ENCODE peak calls at places on chromosome 11, in five cellular contexts. D, A, G, F and K are unnamed samples.

GRCh38 chr11:118607401-118608267 is at the start of gene PHLDB1:
- DNase-seq in D (peak), A (peak), F (peak), G (peak), K (peak)

GRCh38 chr11:117505285-117505970 is 177.8 kb downstream of the CEP164 start:
- DNase-seq in A (no peak), D (no peak), G (no peak), F (no peak), K (no peak)

GRCh38 chr11:97269527-97269926 is 879.7 kb downstream of the JRKL start:
- DNase-seq in G (no peak), F (peak), A (peak), D (no peak), K (no peak)

GRCh38 chr11:45817191-45817590 is 12.2 kb downstream of the SLC35C1 start:
- DNase-seq in F (no peak), A (no peak), D (no peak), G (no peak), K (no peak)

GRCh38 chr11:60955566-60955965 is 3.6 kb upstream of the SLC15A3 start:
- DNase-seq in G (no peak), A (no peak), D (no peak), F (no peak), K (no peak)

GRCh38 chr11:19819148-19819547 is 106.5 kb downstream of the NAV2 start:
- DNase-seq in D (no peak), G (no peak), A (peak), F (no peak), K (no peak)

GRCh38 chr11:76493040-76493439 is 48.2 kb downstream of the EMSY start:
- DNase-seq in A (no peak), D (no peak), G (no peak), F (no peak), K (no peak)

GRCh38 chr11:4049006-4049405 is 45.6 kb upstream of the RRM1 start:
- DNase-seq in F (no peak), D (no peak), A (no peak), G (no peak), K (peak)

GRCh38 chr11:72741429-72741833 is 10.8 kb downstream of the ARAP1 start:
- DNase-seq in F (peak), A (peak), D (peak), G (no peak), K (peak)

GRCh38 chr11:50030193-50030592 is 2.5 kb upstream of the OR4C45 start:
- DNase-seq in F (no peak), A (no peak), G (no peak), D (no peak), K (no peak)

GRCh38 chr11:74819400-74819799 is 70.8 kb downstream of the RNF169 start:
- DNase-seq in F (no peak), G (no peak), A (no peak), D (no peak), K (no peak)

GRCh38 chr11:33843018-33843417 is 48.9 kb downstream of the LMO2 start:
- DNase-seq in G (no peak), D (no peak), F (no peak), A (no peak), K (no peak)

GRCh38 chr11:86636275-86636674 is 36.1 kb downstream of the ME3 start:
- DNase-seq in G (no peak), F (no peak), D (no peak), A (no peak), K (no peak)

GRCh38 chr11:70463478-70464255 is 65.3 kb downstream of the CTTN start:
- DNase-seq in G (no peak), F (no peak), D (no peak), A (peak), K (no peak)

GRCh38 chr11:12508151-12508740 is 130.9 kb downstream of the PARVA start:
- DNase-seq in D (no peak), F (peak), G (no peak), A (no peak), K (no peak)

DNA sequence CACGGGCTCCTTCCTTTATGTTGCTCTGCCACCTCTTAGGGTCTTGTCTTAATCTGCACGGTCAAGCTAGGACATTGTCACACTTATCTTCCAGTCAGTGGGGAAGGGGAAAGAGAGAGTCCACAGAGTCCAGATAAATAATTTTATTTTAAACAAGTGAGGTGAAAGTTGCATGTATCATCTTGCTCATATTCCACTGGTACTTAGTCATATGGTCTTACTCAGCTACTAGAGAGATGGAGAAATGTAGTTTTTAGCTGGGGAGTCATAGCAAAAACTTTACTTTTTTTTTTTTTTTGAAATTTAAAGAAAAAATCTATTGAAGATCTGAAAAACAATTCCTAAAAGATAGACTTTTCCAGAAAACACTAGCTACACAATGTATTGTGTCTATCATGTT is 29.0 kb downstream of the PDE3B start:
- DNase-seq in F (no peak), A (no peak), D (no peak), G (no peak), K (no peak)
- TF ChIP-seq REST in F (no peak), A (no peak), D (no peak), G (no peak), K (no peak)

GRCh38 chr11:82701847-82702520 is 31.7 kb downstream of the FAM181B start:
- DNase-seq in D (peak), F (peak), G (peak), A (peak), K (peak)
- TF ChIP-seq REST in D (no peak), F (no peak), G (no peak), A (no peak), K (no peak)

DNA sequence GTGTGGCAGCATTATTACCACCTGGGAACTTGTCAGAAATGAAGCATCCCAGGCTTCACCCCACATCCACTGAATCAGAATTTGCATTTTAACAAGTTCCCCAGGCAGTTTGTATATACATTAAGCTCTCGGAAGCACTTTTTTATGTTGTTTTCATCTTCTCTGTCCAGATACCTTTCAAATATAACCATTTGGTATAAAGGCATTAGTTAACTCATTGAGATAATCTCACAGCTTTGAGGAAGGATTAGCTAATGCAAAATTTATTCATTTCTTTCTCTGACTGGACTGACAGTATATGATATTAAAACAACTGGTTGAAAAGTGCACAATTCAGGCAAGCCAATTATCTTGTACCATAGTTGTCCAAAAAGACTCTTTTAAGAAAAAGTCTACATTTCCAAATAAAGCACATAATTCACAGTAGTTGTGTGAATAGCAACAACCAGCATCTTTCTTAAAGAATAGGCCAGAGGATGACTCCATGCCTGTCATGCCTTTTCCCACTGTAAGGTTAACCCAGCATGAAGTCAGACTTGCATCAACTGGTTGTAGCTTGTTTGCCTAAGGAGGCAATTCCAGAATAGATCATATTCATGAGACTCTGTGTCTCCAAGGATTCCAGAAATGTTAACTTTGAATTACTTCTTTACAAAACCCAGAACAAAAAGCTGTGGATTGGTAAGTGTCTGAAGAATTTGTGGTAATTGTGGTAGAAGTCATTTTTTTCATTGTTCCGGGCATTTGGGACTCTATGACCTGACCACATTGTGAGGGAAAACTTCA is 254.3 kb upstream of the SESN3 start:
- DNase-seq in F (no peak), D (no peak), A (no peak), G (no peak), K (no peak)
- TF ChIP-seq REST in F (no peak), D (no peak), A (no peak), G (no peak), K (no peak)

GRCh38 chr11:2833938-2834892 is 51.4 kb downstream of the CDKN1C start:
- DNase-seq in D (no peak), G (no peak), A (no peak), F (no peak), K (no peak)

GRCh38 chr11:2831826-2832717 is 53.5 kb downstream of the CDKN1C start:
- DNase-seq in A (no peak), F (no peak), D (no peak), G (no peak), K (no peak)

GRCh38 chr11:2834893-2835767 is 50.4 kb downstream of the CDKN1C start:
- DNase-seq in A (no peak), D (no peak), G (no peak), F (no peak), K (no peak)

GRCh38 chr11:2832718-2833020 is 52.9 kb downstream of the CDKN1C start:
- DNase-seq in D (no peak), F (no peak), G (no peak), A (no peak), K (no peak)

GRCh38 chr11:2833051-2833937 is 52.3 kb downstream of the CDKN1C start:
- DNase-seq in F (no peak), A (no peak), G (no peak), D (no peak), K (no peak)
- TF ChIP-seq REST in F (no peak), A (no peak), G (no peak), D (no peak), K (no peak)

GRCh38 chr11:7239877-7240276 is 11.8 kb upstream of the SYT9 start:
- DNase-seq in F (no peak), G (no peak), D (no peak), A (peak), K (no peak)

GRCh38 chr11:7246179-7246578 is 5.5 kb upstream of the SYT9 start:
- DNase-seq in F (no peak), G (no peak), D (no peak), A (no peak), K (no peak)

GRCh38 chr11:7250166-7250565 is 1.5 kb upstream of the SYT9 start:
- DNase-seq in A (no peak), F (no peak), G (no peak), D (no peak), K (no peak)

DNA sequence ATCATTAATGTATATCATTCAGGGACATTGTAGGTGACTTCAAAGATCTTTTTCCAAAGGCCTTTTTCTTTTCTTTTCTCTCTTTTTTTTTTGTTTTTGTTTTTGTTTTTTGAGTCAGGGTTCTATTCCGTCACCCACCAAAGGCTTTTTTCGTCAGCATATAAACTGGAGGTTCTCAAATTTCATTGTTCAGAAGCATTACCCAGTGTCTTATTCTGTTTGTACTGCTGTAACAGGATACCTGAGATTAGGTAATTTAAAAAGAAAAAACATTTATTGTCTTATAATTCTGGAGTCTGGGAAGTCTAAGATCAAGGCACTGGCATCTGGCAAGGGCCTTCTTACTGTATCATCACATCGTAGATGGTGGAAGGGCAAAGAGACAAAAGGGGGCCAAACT is 6.4 kb upstream of the SYT9 start:
- DNase-seq in F (no peak), D (no peak), A (no peak), G (no peak), K (no peak)
- TF ChIP-seq REST in F (no peak), D (no peak), A (no peak), G (no peak), K (no peak)

GRCh38 chr11:9527481-9528140 is 45.9 kb upstream of the WEE1 start:
- DNase-seq in D (no peak), F (no peak), A (no peak), G (no peak), K (no peak)
- TF ChIP-seq REST in D (no peak), F (no peak), A (no peak), G (no peak), K (no peak)

GRCh38 chr11:17979770-17980371 is 33.0 kb downstream of the SERGEF start:
- DNase-seq in G (peak), F (peak), D (peak), A (peak), K (no peak)

GRCh38 chr11:17974246-17974645 is 38.6 kb downstream of the SERGEF start:
- DNase-seq in A (no peak), G (no peak), D (no peak), F (no peak), K (no peak)

GRCh38 chr11:17983569-17983968 is 29.3 kb downstream of the SERGEF start:
- DNase-seq in F (no peak), D (no peak), G (no peak), A (no peak), K (no peak)

GRCh38 chr11:17976651-17977050 is 36.2 kb downstream of the SERGEF start:
- DNase-seq in G (no peak), F (no peak), A (no peak), D (no peak), K (no peak)

DNA sequence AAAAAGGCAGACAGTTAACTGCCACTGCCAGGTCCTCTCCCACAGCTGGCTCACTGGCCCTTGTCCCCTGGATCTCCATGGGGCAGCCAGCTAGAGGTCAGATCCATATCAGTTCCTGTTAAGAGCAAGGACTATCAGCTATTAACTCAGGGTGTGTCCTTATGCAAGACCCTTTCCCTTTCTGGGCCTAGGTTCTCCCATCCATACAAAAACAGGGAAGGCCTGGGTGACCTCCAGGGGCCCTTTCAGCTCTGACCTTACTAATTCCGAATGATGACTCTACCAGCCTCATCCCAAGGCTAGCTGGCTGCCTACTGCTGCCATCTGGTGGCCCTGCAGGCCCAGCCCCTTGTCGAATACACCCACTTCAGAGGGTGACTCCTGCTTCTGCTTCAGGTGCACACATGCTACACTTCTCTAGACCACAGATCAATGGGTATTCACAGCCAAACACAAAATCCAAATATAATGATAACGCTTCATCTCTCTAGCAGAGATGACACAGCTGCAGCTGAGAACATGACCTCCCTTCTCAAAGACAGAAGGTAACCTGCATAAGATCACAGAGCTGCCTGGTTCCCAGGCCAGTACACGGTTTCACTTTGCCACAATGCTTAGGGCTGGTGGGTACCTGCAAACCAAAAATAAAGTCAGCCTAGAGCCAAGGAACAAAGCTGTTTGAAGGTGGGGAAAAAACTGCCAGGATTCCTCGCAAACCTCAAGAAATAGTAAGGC is 34.1 kb downstream of the SERGEF start:
- DNase-seq in D (peak), A (peak), G (peak), F (peak), K (no peak)
- TF ChIP-seq REST in D (no peak), A (no peak), G (no peak), F (no peak), K (no peak)

GRCh38 chr11:119714590-119714989 is 14.4 kb downstream of the NECTIN1 start:
- DNase-seq in F (no peak), A (no peak), G (no peak), D (no peak), K (no peak)
- TF ChIP-seq REST in F (no peak), A (no peak), G (no peak), D (no peak), K (no peak)